ENCODE peak calls at places on chromosomes 7 and 10, in five cellular contexts. E, R, M, W and K are unnamed samples.

GRCh38 chr7:4472739-4473138 is 209.4 kb upstream of the FOXK1 start:
- DNase-seq in E (no peak), R (no peak), M (no peak), W (no peak), K (no peak)

GRCh38 chr7:29588900-29589696 is 25.5 kb downstream of the PRR15 start:
- DNase-seq in E (peak), R (peak), M (peak), W (peak), K (peak)

GRCh38 chr10:114697061-114697598 is 39.1 kb upstream of the ABLIM1 start:
- DNase-seq in E (no peak), R (no peak), M (no peak), W (peak), K (no peak)

GRCh38 chr7:1181591-1181990 is 21.6 kb upstream of the ZFAND2A start:
- DNase-seq in E (no peak), R (no peak), M (no peak), W (no peak), K (no peak)

GRCh38 chr7:77797734-77798393 is 370 bp downstream of the TMEM60 start:
- DNase-seq in E (no peak), R (no peak), M (peak), W (no peak), K (no peak)

GRCh38 chr10:26839966-26840627 is 20.7 kb downstream of the ABI1 start:
- DNase-seq in E (no peak), R (peak), M (no peak), W (peak), K (peak)

GRCh38 chr10:35517431-35518181 is 87.5 kb upstream of the GJD4 start:
- DNase-seq in E (no peak), R (peak), M (no peak), W (peak), K (peak)

GRCh38 chr7:56105508-56105907 is 768 bp downstream of the CHCHD2 start:
- DNase-seq in E (peak), R (peak), M (no peak), W (peak), K (peak)

GRCh38 chr7:109126404-109127050 is 556.9 kb downstream of the DNAJB9 start:
- DNase-seq in E (no peak), R (no peak), M (no peak), W (no peak), K (no peak)

GRCh38 chr10:112795067-112795466 is 155.0 kb upstream of the TCF7L2 start:
- DNase-seq in E (no peak), R (no peak), M (no peak), W (no peak), K (no peak)

GRCh38 chr10:78149193-78149592 is 115.5 kb downstream of the RPS24 start:
- DNase-seq in E (no peak), R (peak), M (no peak), W (peak), K (peak)

GRCh38 chr10:93680414-93681047 is 21.9 kb downstream of the FRA10AC1 start:
- DNase-seq in E (no peak), R (peak), M (no peak), W (peak), K (peak)

GRCh38 chr7:149209518-149210269 is 14.3 kb downstream of the ZNF282 start:
- DNase-seq in E (peak), R (peak), M (peak), W (peak), K (peak)

GRCh38 chr10:14093735-14094484 is 236.8 kb downstream of the FRMD4A start:
- DNase-seq in E (no peak), R (peak), M (no peak), W (peak), K (peak)

GRCh38 chr7:38673795-38674194 is 42.6 kb upstream of the AMPH start:
- DNase-seq in E (no peak), R (peak), M (no peak), W (peak), K (peak)

GRCh38 chr7:35875292-35875691 is 74.4 kb downstream of the SEPTIN7 start:
- DNase-seq in E (no peak), R (peak), M (no peak), W (no peak), K (peak)

DNA sequence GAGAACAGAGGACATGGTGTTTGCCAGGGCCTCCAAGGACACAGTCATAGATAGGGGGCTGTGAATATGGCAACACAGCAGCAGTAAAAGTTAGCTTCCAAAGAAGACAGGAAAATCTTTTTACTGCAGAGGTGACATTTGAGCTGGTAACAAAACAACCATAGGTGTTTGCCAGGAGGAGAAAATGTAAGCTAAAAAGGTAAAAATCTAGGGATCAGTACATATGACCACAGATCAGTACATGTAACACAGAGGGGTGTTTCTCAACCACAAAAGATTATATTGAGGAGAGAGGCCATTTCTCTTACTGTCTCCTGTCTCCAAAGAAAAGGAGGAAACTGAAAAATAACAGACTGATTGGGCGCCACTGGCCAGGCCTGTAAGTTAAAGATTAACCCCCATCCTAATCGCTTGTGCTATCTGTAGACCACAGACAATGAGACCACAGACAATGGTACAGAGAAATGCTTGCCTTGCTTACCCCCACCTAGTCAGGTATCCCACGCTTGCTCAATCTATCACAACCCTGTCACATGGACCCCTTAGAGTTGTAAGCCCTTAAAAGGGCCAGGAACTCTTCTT is 33.5 kb upstream of the NRF1 start:
- DNase-seq in E (no peak), R (no peak), M (no peak), W (no peak), K (no peak)
- TF ChIP-seq CTCF in E (no peak), R (no peak), M (no peak), W (no peak), K (no peak)

GRCh38 chr10:101841826-101842225 is 1.8 kb downstream of the KCNIP2 start:
- DNase-seq in E (no peak), R (no peak), M (no peak), W (no peak), K (no peak)

GRCh38 chr10:101839002-101839401 is 4.6 kb downstream of the KCNIP2 start:
- DNase-seq in E (no peak), R (no peak), M (no peak), W (no peak), K (no peak)

GRCh38 chr10:101840102-101840684 is 3.4 kb downstream of the KCNIP2 start:
- DNase-seq in E (no peak), R (no peak), M (no peak), W (no peak), K (no peak)

GRCh38 chr10:101839421-101840063 is 4.1 kb downstream of the KCNIP2 start:
- DNase-seq in E (peak), R (peak), M (peak), W (no peak), K (no peak)

GRCh38 chr10:101840741-101841453 is 2.7 kb downstream of the KCNIP2 start:
- DNase-seq in E (peak), R (peak), M (peak), W (peak), K (peak)
- TF ChIP-seq CTCF in E (peak), R (peak), M (peak), W (peak), K (peak)

DNA sequence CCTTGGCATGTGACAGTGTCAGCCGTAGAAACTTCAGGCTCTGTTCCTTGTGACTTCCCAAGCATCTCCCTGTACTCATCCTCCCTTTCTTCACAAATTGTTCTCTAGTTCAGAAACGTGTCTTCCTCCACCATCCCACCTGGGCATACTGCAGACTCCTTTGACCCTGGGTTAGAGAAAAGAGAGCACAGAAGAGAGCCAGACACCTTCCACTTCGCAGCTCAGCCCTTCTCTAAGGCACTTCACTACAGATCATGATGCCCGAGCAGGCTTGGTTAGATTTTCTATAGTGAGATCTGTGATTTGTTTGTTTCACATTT is 70.6 kb downstream of the XPNPEP1 start:
- DNase-seq in E (no peak), R (no peak), M (no peak), W (no peak), K (no peak)
- TF ChIP-seq CTCF in E (no peak), R (no peak), M (no peak), W (no peak), K (no peak)

DNA sequence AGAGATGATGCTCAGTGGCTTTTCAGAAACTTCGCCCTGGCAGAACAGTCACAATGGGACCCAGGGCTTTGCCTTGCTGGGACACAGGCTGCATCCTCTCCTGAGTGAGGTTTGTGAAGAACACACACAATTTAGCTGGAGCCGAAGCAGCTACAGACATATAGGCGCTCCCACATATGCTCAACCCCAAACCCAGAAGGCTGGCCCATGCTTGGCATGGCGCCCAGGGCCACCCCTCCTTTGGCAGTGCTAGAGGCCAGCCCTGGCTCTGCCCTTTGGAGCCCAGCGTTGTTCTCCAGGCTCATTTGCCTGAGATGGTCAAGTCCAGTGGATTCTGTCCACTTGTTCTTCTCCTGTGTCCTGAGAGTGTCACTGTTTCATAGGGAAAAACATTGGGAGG is 94.4 kb downstream of the WDFY4 start:
- DNase-seq in E (no peak), R (no peak), M (no peak), W (no peak), K (no peak)
- TF ChIP-seq CTCF in E (no peak), R (no peak), M (no peak), W (no peak), K (no peak)

GRCh38 chr7:156892086-156892800 is 740 bp downstream of the LMBR1 start:
- DNase-seq in E (peak), R (no peak), M (peak), W (no peak), K (no peak)

GRCh38 chr7:156897673-156898072 is 4.7 kb upstream of the LMBR1 start:
- DNase-seq in E (no peak), R (no peak), M (no peak), W (no peak), K (peak)

GRCh38 chr7:156896388-156897022 is 3.5 kb upstream of the LMBR1 start:
- DNase-seq in E (no peak), R (no peak), M (no peak), W (no peak), K (no peak)

GRCh38 chr7:156892821-156893706 is at the start of gene LMBR1:
- DNase-seq in E (peak), R (peak), M (peak), W (peak), K (peak)

DNA sequence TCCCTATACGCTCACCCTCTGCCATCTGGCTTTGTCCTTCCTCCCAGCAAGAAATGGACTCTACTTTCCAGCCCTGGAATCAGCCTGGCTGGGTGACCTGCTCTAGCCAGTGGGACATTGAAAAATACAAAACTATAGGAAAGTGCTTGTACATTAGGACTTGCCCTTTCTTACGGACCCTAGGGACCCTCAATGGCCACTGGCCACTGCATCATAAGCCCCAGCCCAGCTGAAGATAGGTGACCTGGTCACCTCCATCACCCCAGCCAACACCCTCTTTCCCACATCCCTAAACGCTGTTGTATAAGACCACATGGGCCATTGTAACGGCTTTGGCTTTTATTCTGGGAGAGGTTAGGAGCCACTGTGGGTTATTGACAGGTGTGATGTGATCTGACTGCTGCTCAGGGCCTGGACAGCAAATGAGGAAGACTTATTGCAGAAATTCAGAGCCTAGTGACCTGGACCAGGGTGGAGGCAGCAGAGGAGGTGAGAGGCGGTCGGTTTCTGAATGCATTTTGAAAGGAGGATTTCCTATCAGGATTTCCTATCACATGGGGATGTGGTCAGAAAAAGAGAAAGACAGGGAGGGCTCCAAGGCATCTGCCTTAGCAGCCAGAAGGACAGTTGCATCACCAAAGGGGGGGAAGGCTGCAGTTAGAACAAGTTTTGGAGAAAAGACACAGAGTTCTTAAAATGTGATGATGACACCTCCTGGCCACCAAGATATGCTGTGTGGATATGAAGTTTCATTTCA is 2.2 kb upstream of the LMBR1 start:
- DNase-seq in E (no peak), R (no peak), M (no peak), W (no peak), K (no peak)
- TF ChIP-seq CTCF in E (no peak), R (no peak), M (no peak), W (no peak), K (no peak)

GRCh38 chr7:24024276-24024675 is 259.7 kb upstream of the NPY start:
- DNase-seq in E (no peak), R (no peak), M (no peak), W (no peak), K (no peak)

GRCh38 chr7:24024689-24025088 is 259.3 kb upstream of the NPY start:
- DNase-seq in E (no peak), R (peak), M (no peak), W (no peak), K (no peak)

GRCh38 chr7:24029068-24029467 is 254.9 kb upstream of the NPY start:
- DNase-seq in E (no peak), R (no peak), M (no peak), W (no peak), K (no peak)

GRCh38 chr7:24025765-24026164 is 258.2 kb upstream of the NPY start:
- DNase-seq in E (no peak), R (no peak), M (no peak), W (no peak), K (no peak)

GRCh38 chr7:24025094-24025493 is 258.9 kb upstream of the NPY start:
- DNase-seq in E (no peak), R (peak), M (no peak), W (no peak), K (no peak)
- TF ChIP-seq CTCF in E (no peak), R (no peak), M (no peak), W (no peak), K (no peak)

GRCh38 chr7:87416682-87417587 is 58.5 kb downstream of the ABCB4 start:
- DNase-seq in E (peak), R (peak), M (peak), W (peak), K (peak)
- TF ChIP-seq CTCF in E (peak), R (peak), M (peak), W (peak), K (peak)

DNA sequence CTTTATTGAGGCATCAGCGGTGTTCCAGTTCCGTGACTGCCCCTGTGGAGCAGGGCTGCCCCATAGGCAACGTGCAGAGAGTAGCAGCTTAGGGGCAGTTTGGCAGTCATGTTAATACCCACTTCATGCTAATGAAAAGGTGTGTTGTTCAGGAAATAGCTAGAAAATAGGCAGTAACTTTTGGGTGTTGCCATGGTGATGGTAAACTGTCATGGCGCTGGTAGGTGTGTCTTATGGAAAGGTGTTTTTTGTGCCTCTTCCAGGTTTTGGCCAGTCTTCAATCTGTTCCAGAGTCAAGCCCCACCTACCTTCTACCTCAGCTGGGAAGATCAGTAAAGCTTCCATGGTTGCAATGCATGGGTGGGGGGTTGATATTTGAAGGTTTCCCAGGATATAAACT is 36.3 kb upstream of the MINDY3 start:
- DNase-seq in E (no peak), R (no peak), M (no peak), W (no peak), K (no peak)
- TF ChIP-seq CTCF in E (no peak), R (no peak), M (no peak), W (no peak), K (no peak)